ENCODE peak calls at places on chromosomes 13 and 19, in nine cellular contexts. F, T, C, N, U, J, L, K and Q are unnamed samples.

GRCh38 chr13:94620286-94620896 is 18.7 kb downstream of the GPR180 start:
- DNase-seq in U (peak), J (no peak), F (no peak), L (peak), K (peak), N (no peak), C (no peak), T (no peak), Q (no peak)

GRCh38 chr13:59119475-59119874 is 1044.3 kb downstream of the DIAPH3 start:
- DNase-seq in F (no peak), L (no peak), C (no peak), N (no peak), U (no peak), K (no peak), T (no peak), J (no peak), Q (no peak)

GRCh38 chr19:56108447-56109195 is 12.5 kb downstream of the ZNF787 start:
- DNase-seq in N (no peak), K (no peak), U (peak), C (no peak), L (no peak), T (no peak), J (no peak), F (peak), Q (peak)

GRCh38 chr13:71408416-71408815 is 458.6 kb downstream of the DACH1 start:
- DNase-seq in U (no peak), T (no peak), J (no peak), F (no peak), K (no peak), C (no peak), L (no peak), N (no peak), Q (no peak)

GRCh38 chr19:56971230-56971629 is 130.7 kb upstream of the PEG3 start:
- DNase-seq in F (no peak), C (no peak), L (no peak), K (no peak), N (no peak), T (no peak), U (no peak), J (no peak), Q (no peak)

GRCh38 chr13:74243637-74244526 is 109.7 kb upstream of the KLF12 start:
- DNase-seq in F (no peak), N (no peak), K (no peak), L (no peak), U (peak), J (no peak), T (no peak), C (no peak), Q (no peak)

GRCh38 chr19:45423589-45424190 is at the start of gene ERCC1:
- DNase-seq in T (peak), C (peak), K (peak), F (peak), N (peak), U (peak), J (peak), L (peak), Q (peak)

GRCh38 chr19:49857834-49858590 is 7.1 kb downstream of the PTOV1 start:
- DNase-seq in J (no peak), F (peak), K (no peak), U (no peak), L (no peak), N (no peak), C (no peak), T (peak), Q (no peak)

GRCh38 chr13:43331676-43332075 is 308.3 kb downstream of the DNAJC15 start:
- DNase-seq in T (no peak), U (peak), L (no peak), N (no peak), F (no peak), K (no peak), J (no peak), C (no peak), Q (no peak)

GRCh38 chr13:33262069-33262487 is 23.5 kb downstream of the STARD13 start:
- DNase-seq in J (no peak), K (no peak), U (peak), T (no peak), F (peak), C (no peak), L (no peak), N (no peak), Q (no peak)

GRCh38 chr13:51643882-51644281 is 59.6 kb downstream of the WDFY2 start:
- DNase-seq in T (no peak), U (peak), F (no peak), C (peak), N (no peak), L (no peak), J (no peak), K (peak), Q (no peak)

GRCh38 chr13:20142927-20143480 is 17.8 kb downstream of the GJA3 start:
- DNase-seq in K (no peak), L (no peak), C (no peak), J (no peak), N (no peak), T (no peak), F (no peak), U (no peak), Q (no peak)

GRCh38 chr13:110310541-110311491 is 3.7 kb downstream of the COL4A2 start:
- DNase-seq in L (no peak), C (no peak), J (no peak), N (no peak), K (no peak), U (no peak), F (no peak), T (no peak), Q (no peak)

GRCh38 chr13:35979378-35979911 is 151.7 kb downstream of the DCLK1 start:
- DNase-seq in U (peak), F (peak), J (peak), K (no peak), C (peak), T (peak), N (peak), L (no peak), Q (peak)

GRCh38 chr19:20278342-20278741 is 111.3 kb downstream of the ZNF486 start:
- DNase-seq in U (peak), T (no peak), K (no peak), L (no peak), J (no peak), N (no peak), C (no peak), F (no peak), Q (peak)

GRCh38 chr19:39823693-39824092 is 10.3 kb downstream of the DYRK1B start:
- DNase-seq in L (no peak), F (no peak), T (no peak), K (no peak), N (no peak), C (no peak), U (no peak), J (no peak), Q (no peak)

GRCh38 chr19:41928754-41929535 is 696 bp upstream of the ERFL start:
- DNase-seq in L (no peak), N (no peak), J (no peak), C (no peak), T (no peak), F (no peak), K (peak), U (no peak), Q (no peak)

GRCh38 chr13:95787356-95788099 is 110.6 kb downstream of the DNAJC3 start:
- DNase-seq in C (no peak), N (no peak), U (peak), J (no peak), K (no peak), F (no peak), L (no peak), T (no peak), Q (no peak)

GRCh38 chr19:35107541-35107939 is 8.1 kb upstream of the FXYD3 start:
- DNase-seq in F (no peak), L (no peak), N (no peak), T (peak), J (peak), U (peak), K (peak), C (no peak), Q (peak)

GRCh38 chr19:21568816-21569496 is 63.6 kb downstream of the ZNF429 start:
- DNase-seq in F (peak), U (peak), J (peak), N (peak), C (no peak), L (no peak), T (peak), K (no peak), Q (peak)

GRCh38 chr13:83819156-83819555 is 63.1 kb downstream of the SLITRK1 start:
- DNase-seq in N (no peak), U (no peak), T (no peak), L (no peak), C (no peak), K (no peak), F (no peak), J (no peak), Q (no peak)

GRCh38 chr13:49052801-49053200 is 77.1 kb downstream of the FNDC3A start:
- DNase-seq in F (no peak), L (no peak), C (no peak), N (no peak), U (peak), J (no peak), K (peak), T (no peak), Q (no peak)

GRCh38 chr19:49119411-49120324 is at the start of gene PPFIA3:
- DNase-seq in N (peak), U (peak), F (peak), C (no peak), L (peak), T (peak), K (peak), J (no peak), Q (peak)

GRCh38 chr13:43071824-43072223 is 48.4 kb downstream of the DNAJC15 start:
- DNase-seq in C (no peak), L (no peak), N (no peak), J (no peak), K (no peak), F (no peak), T (no peak), U (no peak), Q (no peak)

GRCh38 chr13:23567792-23568480 is 2.3 kb upstream of the TNFRSF19 start:
- DNase-seq in L (peak), J (no peak), U (no peak), N (no peak), F (no peak), T (no peak), C (no peak), K (no peak), Q (no peak)

GRCh38 chr13:114155923-114156883 is 22.9 kb upstream of the CFAP97D2 start:
- DNase-seq in K (no peak), F (no peak), N (no peak), T (no peak), J (no peak), U (no peak), L (no peak), C (no peak), Q (no peak)

GRCh38 chr13:112638157-112638750 is 50.3 kb upstream of the TUBGCP3 start:
- DNase-seq in T (no peak), U (no peak), K (no peak), N (no peak), C (no peak), J (no peak), F (no peak), L (no peak), Q (no peak)

GRCh38 chr13:102399791-102400618 is 1.8 kb downstream of the FGF14 start:
- DNase-seq in L (peak), N (no peak), K (no peak), J (no peak), T (no peak), F (peak), U (no peak), C (no peak), Q (no peak)

GRCh38 chr19:11480927-11481776 is at the start of gene ELAVL3:
- DNase-seq in T (no peak), C (no peak), F (no peak), J (no peak), N (no peak), K (no peak), U (no peak), L (no peak), Q (no peak)

DNA sequence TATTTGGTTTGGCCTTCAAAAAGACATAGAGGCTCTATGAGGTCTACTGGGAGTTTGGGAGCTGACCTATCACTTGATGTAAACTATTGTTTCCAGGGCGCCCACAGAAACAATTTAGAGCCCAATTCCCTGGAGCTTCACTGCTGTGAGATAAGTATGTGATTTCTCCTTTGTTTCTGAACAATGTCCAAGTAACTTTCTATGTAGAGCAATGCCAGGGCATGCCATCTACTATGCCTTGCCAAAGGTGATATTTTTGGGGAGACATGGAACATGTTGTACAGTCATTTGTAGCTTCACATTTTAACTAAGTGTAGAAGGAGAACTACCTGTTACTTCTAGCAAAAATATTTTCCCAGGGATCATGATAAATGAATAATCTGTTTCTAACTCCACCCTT is 872.6 kb downstream of the GPC5 start:
- DNase-seq in F (no peak), C (no peak), T (no peak), N (no peak), K (no peak), U (no peak), J (no peak), L (no peak), Q (no peak)
- TF ChIP-seq CTCF in F (no peak), C (no peak), T (no peak), N (no peak), K (no peak), U (no peak), J (no peak), L (no peak), Q (no peak)

DNA sequence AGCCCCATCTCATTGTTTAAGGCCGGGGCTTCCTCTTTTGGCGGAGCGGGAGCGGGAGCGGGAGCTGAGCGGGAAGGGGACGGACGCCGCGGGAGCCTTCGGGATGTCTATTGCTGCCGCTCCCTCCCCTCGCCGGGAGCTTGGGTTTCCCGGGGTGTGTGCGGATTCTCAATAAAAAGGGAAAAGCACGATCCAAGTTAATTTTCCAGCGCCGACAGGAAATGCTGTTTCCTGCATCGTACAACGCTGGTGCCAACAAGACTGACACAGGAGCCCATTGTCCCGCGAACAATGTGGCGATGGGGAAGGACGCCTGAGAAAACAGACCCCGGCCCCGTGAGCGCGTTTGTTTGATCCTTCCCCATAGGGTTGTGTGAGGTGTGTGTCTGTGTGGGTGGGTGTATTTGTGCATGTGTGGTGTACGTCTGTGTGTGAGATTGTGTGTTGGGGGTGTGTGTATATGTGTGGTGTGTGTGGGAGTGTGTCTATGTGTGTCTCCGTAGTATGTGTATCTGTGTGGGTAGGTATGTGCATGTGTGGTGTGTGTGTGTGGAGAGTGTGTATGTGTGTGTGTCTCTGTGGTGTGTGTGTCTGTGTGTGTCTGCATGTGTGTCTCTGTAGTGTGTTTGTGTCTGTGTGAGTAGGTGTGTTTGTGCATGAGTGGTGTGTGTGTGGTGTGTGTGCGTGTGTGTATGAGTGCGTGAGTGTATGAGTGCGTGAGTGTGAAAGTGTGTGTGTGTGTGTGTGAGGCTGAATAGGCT is 36.4 kb upstream of the FLT1 start:
- DNase-seq in N (peak), T (no peak), F (peak), L (peak), K (no peak), J (no peak), U (peak), C (no peak), Q (peak)
- H3K4me3 ChIP-seq in N (peak), T (no peak), F (peak), L (peak), K (no peak), J (no peak), U (peak), C (peak), Q (peak)

GRCh38 chr19:38592940-38593339 is 24.8 kb downstream of the MAP4K1 start:
- DNase-seq in C (no peak), U (no peak), F (no peak), N (no peak), K (no peak), T (no peak), L (no peak), J (no peak), Q (no peak)
- TF ChIP-seq CTCF in C (no peak), U (no peak), F (no peak), N (no peak), K (no peak), T (no peak), L (no peak), J (no peak), Q (no peak)

GRCh38 chr13:111338841-111339240 is 18.4 kb downstream of the TEX29 start:
- DNase-seq in U (no peak), T (no peak), N (peak), L (no peak), J (no peak), C (no peak), F (no peak), K (no peak), Q (no peak)
- H3K4me3 ChIP-seq in U (no peak), T (no peak), N (no peak), L (no peak), J (no peak), C (no peak), F (no peak), K (no peak), Q (no peak)